ENCODE peak calls at places on chromosomes 13 and 19, in nine cellular contexts. B, F, R, L, D, U, X, K and N are unnamed samples.

GRCh38 chr19:5850189-5850588 is 1.1 kb downstream of the FUT3 start:
- DNase-seq in B (no peak), F (no peak), R (no peak), L (no peak), D (no peak), U (no peak), X (no peak), K (no peak), N (no peak)

GRCh38 chr13:49584771-49585182 is 581 bp downstream of the RCBTB1 start:
- DNase-seq in B (no peak), F (peak), R (no peak), L (no peak), D (no peak), U (no peak), X (no peak), K (no peak), N (no peak)

GRCh38 chr13:46181799-46182490 is at the start of gene LCP1:
- DNase-seq in B (no peak), F (peak), R (peak), L (no peak), D (no peak), U (peak), X (peak), K (peak), N (peak)

GRCh38 chr19:982567-983170 is 1.5 kb upstream of the WDR18 start:
- DNase-seq in B (no peak), F (peak), R (peak), L (peak), D (peak), U (peak), X (peak), K (peak), N (peak)

GRCh38 chr13:71643466-71643865 is 223.5 kb downstream of the DACH1 start:
- DNase-seq in B (no peak), F (no peak), R (no peak), L (no peak), D (no peak), U (no peak), X (no peak), K (no peak), N (no peak)

GRCh38 chr13:34967851-34968562 is 25.9 kb downstream of the NBEA start:
- DNase-seq in B (no peak), F (peak), R (no peak), L (no peak), D (no peak), U (no peak), X (peak), K (no peak), N (peak)

GRCh38 chr13:66665991-66666390 is 564.1 kb downstream of the PCDH9 start:
- DNase-seq in B (peak), F (peak), R (no peak), L (no peak), D (peak), U (no peak), X (peak), K (no peak), N (peak)

GRCh38 chr19:51798958-51799310 is 4.0 kb downstream of the FPR3 start:
- DNase-seq in B (no peak), F (no peak), R (no peak), L (peak), D (no peak), U (no peak), X (no peak), K (no peak), N (no peak)

GRCh38 chr13:113291997-113292862 is 4.8 kb upstream of the LAMP1 start:
- DNase-seq in B (no peak), F (no peak), R (no peak), L (peak), D (peak), U (no peak), X (no peak), K (no peak), N (no peak)

GRCh38 chr13:107883561-107884175 is 331.7 kb downstream of the LIG4 start:
- DNase-seq in B (no peak), F (peak), R (no peak), L (no peak), D (no peak), U (no peak), X (no peak), K (no peak), N (peak)